ENCODE peak calls at places on chromosomes 16 and 17, in eight cellular contexts. Q is bronchial epithelial cell; W is stimulated activated CD8-positive, alpha-beta memory T cell treated with anti-CD3 and anti-CD28 coated beads, Interleukin-7, amount 100 ng/mL, for 24 hours; H is activated naive CD4-positive, alpha-beta T cell treated with anti-CD3 and anti-CD28 coated beads, Interleukin-2, amount 50 U/mL, for 16 hours; C is hepatic stellate cell; E is GM03348; Z is Kasumi-1; R is mucosa of gallbladder. O is an unnamed sample.

GRCh38 chr17:36627101-36627500 is 25.7 kb downstream of the MRM1 start:
- DNase-seq in Q (no peak), W (no peak), H (no peak), C (no peak), E (no peak), Z (no peak), R (no peak), O (no peak)

GRCh38 chr16:2471016-2471652 is at the start of gene NTN3:
- DNase-seq in Q (no peak), W (no peak), H (no peak), C (peak; percentile 52), E (peak; percentile 68), Z (no peak), R (no peak), O (no peak)

GRCh38 chr17:77002103-77003045 is 134.2 kb downstream of the MGAT5B start:
- DNase-seq in Q (peak; percentile 69), W (no peak), H (no peak), C (no peak), E (no peak), Z (no peak), R (no peak), O (no peak)

GRCh38 chr17:44293509-44294226 is 14.7 kb upstream of the RUNDC3A start:
- DNase-seq in Q (no peak), W (no peak), H (no peak), C (no peak), E (no peak), Z (no peak), R (no peak), O (no peak)

GRCh38 chr16:24070851-24071250 is 185.3 kb upstream of the CACNG3 start:
- DNase-seq in Q (no peak), W (no peak), H (no peak), C (peak; percentile 13), E (peak; percentile 68), Z (peak; percentile 32), R (no peak), O (no peak)

GRCh38 chr17:31413871-31414589 is 22.6 kb downstream of the RAB11FIP4 start:
- DNase-seq in Q (peak; percentile 83), W (no peak), H (no peak), C (peak; percentile 91), E (peak; percentile 82), Z (no peak), R (no peak), O (peak; percentile 56)

GRCh38 chr17:82684207-82684903 is 14.1 kb downstream of the RAB40B start:
- DNase-seq in Q (no peak), W (no peak), H (no peak), C (no peak), E (no peak), Z (no peak), R (peak; percentile 49), O (no peak)

GRCh38 chr17:45905812-45906211 is 11.5 kb downstream of the MAPT start:
- DNase-seq in Q (no peak), W (no peak), H (no peak), C (no peak), E (no peak), Z (no peak), R (no peak), O (no peak)

GRCh38 chr16:35410438-35410837 is 1951.0 kb downstream of the TP53TG3F start:
- DNase-seq in Q (no peak), W (no peak), H (no peak), C (no peak), E (no peak), Z (no peak), R (no peak), O (no peak)

GRCh38 chr16:51112311-51112710 is 38.8 kb downstream of the SALL1 start:
- DNase-seq in Q (no peak), W (no peak), H (no peak), C (no peak), E (no peak), Z (no peak), R (no peak), O (no peak)

GRCh38 chr17:64148017-64148631 is 18.2 kb upstream of the ERN1 start:
- DNase-seq in Q (peak; percentile 11), W (no peak), H (no peak), C (no peak), E (no peak), Z (peak; percentile 48), R (no peak), O (no peak)

GRCh38 chr16:10895053-10895946 is 18.3 kb downstream of the CIITA start:
- DNase-seq in Q (no peak), W (no peak), H (no peak), C (peak; percentile 44), E (peak; percentile 79), Z (peak; percentile 21), R (peak; percentile 48), O (no peak)

GRCh38 chr16:48576927-48577326 is 33.1 kb downstream of the N4BP1 start:
- DNase-seq in Q (peak; percentile 81), W (no peak), H (no peak), C (no peak), E (no peak), Z (peak; percentile 67), R (no peak), O (no peak)

GRCh38 chr17:4584835-4585187 is 482 bp downstream of the SMTNL2 start:
- DNase-seq in Q (no peak), W (no peak), H (no peak), C (no peak), E (no peak), Z (no peak), R (no peak), O (no peak)

GRCh38 chr17:927611-928461 is 51.7 kb downstream of the NXN start:
- DNase-seq in Q (peak; percentile 91), W (no peak), H (no peak), C (peak; percentile 80), E (peak; percentile 90), Z (no peak), R (no peak), O (peak; percentile 82)

GRCh38 chr17:3845361-3845753 is 689 bp downstream of the NCBP3 start:
- DNase-seq in Q (peak; percentile 13), W (peak; percentile 14), H (peak; percentile 47), C (peak; percentile 49), E (peak; percentile 27), Z (no peak), R (no peak), O (no peak)

GRCh38 chr17:18986541-18987229 is 17.9 kb downstream of the FAM83G start:
- DNase-seq in Q (no peak), W (no peak), H (no peak), C (no peak), E (no peak), Z (no peak), R (no peak), O (no peak)

GRCh38 chr16:89200850-89201466 is 621 bp upstream of the SLC22A31 start:
- DNase-seq in Q (no peak), W (no peak), H (no peak), C (peak; percentile 11), E (no peak), Z (no peak), R (no peak), O (no peak)

GRCh38 chr16:84292032-84292431 is 2.6 kb upstream of the WFDC1 start:
- DNase-seq in Q (no peak), W (no peak), H (no peak), C (no peak), E (no peak), Z (peak; percentile 23), R (no peak), O (no peak)

GRCh38 chr17:39820541-39820940 is 43.6 kb downstream of the IKZF3 start:
- DNase-seq in Q (no peak), W (no peak), H (no peak), C (no peak), E (no peak), Z (no peak), R (no peak), O (no peak)

GRCh38 chr17:50545306-50545705 is 1.7 kb upstream of the SPATA20 start:
- DNase-seq in Q (no peak), W (no peak), H (no peak), C (no peak), E (no peak), Z (no peak), R (no peak), O (no peak)

GRCh38 chr17:17305282-17305801 is 2.2 kb downstream of the NT5M start:
- DNase-seq in Q (no peak), W (no peak), H (peak; percentile 43), C (peak; percentile 60), E (no peak), Z (peak; percentile 74), R (no peak), O (no peak)

GRCh38 chr17:39626171-39626670 is 531 bp upstream of the PPP1R1B start:
- DNase-seq in Q (no peak), W (no peak), H (peak; percentile 27), C (no peak), E (no peak), Z (no peak), R (no peak), O (no peak)

GRCh38 chr16:21684199-21684598 is 20.4 kb downstream of the OTOA start:
- DNase-seq in Q (no peak), W (peak; percentile 10), H (peak; percentile 33), C (no peak), E (no peak), Z (no peak), R (no peak), O (no peak)

GRCh38 chr16:85998868-85999729 is 100.1 kb downstream of the IRF8 start:
- DNase-seq in Q (peak; percentile 20), W (no peak), H (no peak), C (no peak), E (no peak), Z (no peak), R (no peak), O (peak; percentile 13)

GRCh38 chr17:13698832-13699231 is 97.1 kb upstream of the HS3ST3A1 start:
- DNase-seq in Q (no peak), W (no peak), H (no peak), C (no peak), E (no peak), Z (no peak), R (no peak), O (no peak)

GRCh38 chr17:77400445-77400870 is 259.7 kb downstream of the SEC14L1 start:
- DNase-seq in Q (no peak), W (peak; percentile 69), H (peak; percentile 88), C (no peak), E (peak; percentile 74), Z (peak; percentile 90), R (no peak), O (no peak)

GRCh38 chr17:39611441-39612112 is 3.9 kb upstream of the NEUROD2 start:
- DNase-seq in Q (no peak), W (no peak), H (no peak), C (no peak), E (no peak), Z (no peak), R (no peak), O (no peak)

GRCh38 chr17:35942588-35943186 is 826 bp downstream of the LYZL6 start:
- DNase-seq in Q (no peak), W (no peak), H (no peak), C (no peak), E (no peak), Z (no peak), R (no peak), O (no peak)

O was measured in sigmoid colon.